ENCODE peak calls at places on chromosomes 7 and 10, in ten cellular contexts. A is heart left ventricle, E is nephron progenitor cell, T is GM20000, Z is astrocyte of the cerebellum, R is thoracic aorta, D is fibroblast of pulmonary artery, N is left lung, Y is MCF 10A, M is GM06990. B is an unnamed sample.

GRCh38 chr7:18361756-18362155 is 133.8 kb upstream of the HDAC9 start:
- DNase-seq in R (no peak), M (no peak), D (peak; percentile 38), A (no peak), Y (peak; percentile 49), E (peak; percentile 19), N (no peak), T (no peak), Z (peak; percentile 4), B (peak; percentile 53)

GRCh38 chr7:64639267-64640001 is 26.5 kb upstream of the ZNF107 start:
- DNase-seq in N (no peak), T (no peak), M (no peak), R (no peak), D (no peak), E (no peak), Z (no peak), A (no peak), Y (no peak), B (no peak)

GRCh38 chr10:62323751-62324150 is 50.4 kb upstream of the ZNF365 start:
- DNase-seq in R (no peak), Z (peak; percentile 6), D (peak; percentile 4), A (no peak), T (no peak), E (no peak), N (no peak), M (no peak), Y (no peak), B (no peak)

GRCh38 chr7:103637080-103637479 is 191.1 kb upstream of the SLC26A5 start:
- DNase-seq in N (no peak), Y (peak; percentile 21), M (no peak), A (no peak), D (peak; percentile 83), Z (no peak), E (no peak), T (no peak), R (no peak), B (peak; percentile 67)

GRCh38 chr7:111951027-111951426 is 255.2 kb downstream of the DOCK4 start:
- DNase-seq in Y (peak; percentile 16), D (no peak), Z (peak; percentile 49), N (no peak), M (no peak), R (no peak), T (no peak), A (no peak), E (no peak), B (no peak)

GRCh38 chr7:127379642-127380041 is 12.9 kb downstream of the ZNF800 start:
- DNase-seq in T (no peak), A (no peak), D (no peak), Z (no peak), Y (no peak), M (no peak), E (no peak), N (no peak), R (no peak), B (no peak)

GRCh38 chr7:135930565-135931423 is 46.4 kb downstream of the MTPN start:
- DNase-seq in Z (no peak), E (no peak), T (no peak), N (no peak), R (no peak), D (peak; percentile 62), Y (no peak), M (no peak), A (no peak), B (peak; percentile 76)

GRCh38 chr10:81722405-81722804 is 152.6 kb upstream of the NRG3 start:
- DNase-seq in R (no peak), M (no peak), Z (no peak), N (no peak), E (no peak), Y (no peak), D (no peak), A (no peak), T (no peak), B (no peak)

GRCh38 chr7:128053023-128053422 is 21.8 kb upstream of the LRRC4 start:
- DNase-seq in R (no peak), T (no peak), Z (no peak), E (no peak), N (no peak), D (peak; percentile 63), M (no peak), Y (peak; percentile 33), A (no peak), B (peak; percentile 53)

GRCh38 chr10:60446855-60447254 is 57.2 kb upstream of the ANK3 start:
- DNase-seq in Y (no peak), Z (no peak), N (no peak), T (no peak), D (peak; percentile 44), M (no peak), R (no peak), A (peak; percentile 27), E (no peak), B (peak; percentile 50)

GRCh38 chr7:73721237-73721848 is 1.9 kb upstream of the STX1A start:
- DNase-seq in T (no peak), A (peak; percentile 86), M (no peak), R (no peak), D (no peak), E (no peak), Y (peak; percentile 94), N (no peak), Z (no peak), B (no peak)

GRCh38 chr10:58715056-58715455 is 202.4 kb downstream of the BICC1 start:
- DNase-seq in D (peak; percentile 37), Z (peak; percentile 36), N (no peak), A (no peak), Y (no peak), M (no peak), R (no peak), T (no peak), E (no peak), B (no peak)

GRCh38 chr10:58718596-58718995 is 205.9 kb downstream of the BICC1 start:
- DNase-seq in N (no peak), T (no peak), Y (no peak), M (no peak), E (no peak), A (no peak), Z (no peak), R (no peak), D (no peak), B (no peak)

GRCh38 chr10:58712136-58712535 is 199.5 kb downstream of the BICC1 start:
- DNase-seq in N (no peak), E (no peak), R (no peak), Z (no peak), A (no peak), Y (no peak), M (no peak), D (no peak), T (no peak), B (peak; percentile 26)

GRCh38 chr10:58714436-58714835 is 201.8 kb downstream of the BICC1 start:
- DNase-seq in Y (no peak), D (no peak), E (no peak), T (no peak), N (no peak), A (no peak), R (no peak), Z (no peak), M (no peak), B (no peak)

GRCh38 chr10:58712982-58713381 is 200.3 kb downstream of the BICC1 start:
- DNase-seq in R (no peak), A (no peak), M (no peak), Y (no peak), Z (no peak), D (no peak), E (no peak), T (no peak), N (no peak), B (peak; percentile 43)
- TF ChIP-seq CTCF in R (no peak), A (peak; percentile 27), M (no peak), Y (no peak), Z (peak; percentile 26), D (peak; percentile 43), E (no peak), T (no peak), N (no peak), B (peak; percentile 31)

GRCh38 chr7:27051451-27051850 is 44.3 kb downstream of the HOXA1 start:
- DNase-seq in A (no peak), E (no peak), D (peak; percentile 7), R (no peak), T (no peak), Y (no peak), N (no peak), M (no peak), Z (no peak), B (peak; percentile 51)

GRCh38 chr7:27053153-27053552 is 42.6 kb downstream of the HOXA1 start:
- DNase-seq in M (no peak), E (peak; percentile 26), N (no peak), D (no peak), R (no peak), Z (no peak), Y (no peak), T (no peak), A (no peak), B (no peak)

GRCh38 chr7:27046854-27047549 is 48.8 kb downstream of the HOXA1 start:
- DNase-seq in N (no peak), M (no peak), Y (peak; percentile 63), E (no peak), T (no peak), R (no peak), Z (no peak), D (peak; percentile 46), A (no peak), B (peak; percentile 13)

GRCh38 chr7:27048438-27048837 is 47.4 kb downstream of the HOXA1 start:
- DNase-seq in R (no peak), M (no peak), Y (no peak), N (no peak), A (no peak), Z (no peak), E (no peak), D (no peak), T (no peak), B (no peak)
- TF ChIP-seq CTCF in R (no peak), M (no peak), Y (no peak), N (no peak), A (no peak), Z (no peak), E (no peak), D (no peak), T (no peak), B (no peak)

DNA sequence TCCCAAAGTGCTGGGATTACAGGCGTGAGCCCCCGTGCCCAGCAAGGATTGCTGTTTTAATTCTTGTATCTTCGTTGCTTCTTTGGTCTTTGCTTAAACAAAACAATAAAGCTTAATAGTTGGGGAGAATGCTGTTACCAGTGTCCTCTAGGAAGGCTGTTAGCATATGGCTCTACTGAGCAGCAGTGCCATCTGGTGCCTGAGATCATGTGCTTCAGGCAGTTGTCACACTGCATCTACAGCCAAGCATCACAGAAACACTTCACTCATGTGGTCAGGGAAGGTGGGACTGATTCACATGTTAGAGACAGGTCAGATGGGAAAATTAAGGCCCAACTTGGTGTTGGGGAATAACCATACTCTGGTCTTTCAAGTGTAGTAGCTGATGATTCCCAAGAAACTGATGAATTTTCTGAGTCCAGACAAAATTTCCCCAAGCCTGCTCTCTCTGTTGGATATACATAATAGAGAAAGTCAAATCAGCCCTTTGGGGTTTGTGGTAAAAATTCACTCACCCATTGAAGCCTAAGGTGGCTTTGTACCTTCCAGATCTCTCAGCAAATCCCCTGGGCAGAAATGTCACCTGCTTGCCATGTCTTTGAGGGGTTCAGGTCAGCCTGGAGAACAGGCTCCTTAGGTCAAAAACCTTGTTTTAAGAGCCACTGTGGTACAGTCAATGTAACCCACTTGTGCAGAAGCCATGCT is 28.4 kb downstream of the UBE2D4 start:
- DNase-seq in Z (peak; percentile 29), M (no peak), T (peak; percentile 50), A (no peak), Y (peak; percentile 62), E (peak; percentile 10), D (peak; percentile 69), N (no peak), R (no peak), B (peak; percentile 65)
- TF ChIP-seq CTCF in Z (peak; percentile 57), M (peak; percentile 63), T (peak; percentile 39), A (peak; percentile 40), Y (peak; percentile 54), E (peak; percentile 37), D (peak; percentile 66), N (peak; percentile 8), R (peak; percentile 15), B (peak; percentile 48)

GRCh38 chr10:63644398-63645142 is 123.4 kb downstream of the REEP3 start:
- DNase-seq in D (peak; percentile 44), Y (no peak), N (no peak), E (no peak), A (no peak), Z (no peak), M (no peak), R (no peak), T (no peak), B (peak; percentile 33)
- TF ChIP-seq CTCF in D (no peak), Y (no peak), N (no peak), E (no peak), A (no peak), Z (no peak), M (no peak), R (no peak), T (no peak), B (no peak)

B was measured in cardiac fibroblast.